ENCODE peak calls at places on chromosomes 1 and 21, in four cellular contexts. One of them, this sample, is unnamed.
A peak's percentile ranks its signal among the peaks of the same experiment; 100 is the strongest.

GRCh38 chr1:6489799-6490180 is 1.7 kb downstream of the PLEKHG5 start:
- DNase-seq in heart right ventricle: peak; percentile 75
- DNase-seq in A673: peak; percentile 80
- DNase-seq in thoracic aorta: no peak
- DNase-seq in this sample: peak; percentile 66

GRCh38 chr1:2949966-2950925 is 71.0 kb upstream of the ACTRT2 start:
- DNase-seq in heart right ventricle: no peak
- DNase-seq in A673: no peak
- DNase-seq in thoracic aorta: no peak
- DNase-seq in this sample: no peak

GRCh38 chr1:162724583-162725120 is 65.8 kb upstream of the HSD17B7 start:
- DNase-seq in thoracic aorta: no peak
- DNase-seq in heart right ventricle: no peak
- DNase-seq in A673: no peak
- DNase-seq in this sample: no peak

GRCh38 chr1:6991271-6991670 is 206.0 kb downstream of the CAMTA1 start:
- DNase-seq in A673: no peak
- DNase-seq in thoracic aorta: no peak
- DNase-seq in heart right ventricle: no peak
- DNase-seq in this sample: no peak

GRCh38 chr1:218669431-218669830 is 324.3 kb downstream of the TGFB2 start:
- DNase-seq in A673: no peak
- DNase-seq in heart right ventricle: no peak
- DNase-seq in thoracic aorta: no peak
- DNase-seq in this sample: no peak

GRCh38 chr21:41725421-41726021 is 41.3 kb downstream of the RIPK4 start:
- DNase-seq in heart right ventricle: no peak
- DNase-seq in A673: no peak
- DNase-seq in thoracic aorta: no peak
- DNase-seq in this sample: peak; percentile 55

GRCh38 chr1:223831755-223832636 is 13.8 kb downstream of the TP53BP2 start:
- DNase-seq in heart right ventricle: no peak
- DNase-seq in A673: peak; percentile 63
- DNase-seq in thoracic aorta: no peak
- DNase-seq in this sample: no peak

GRCh38 chr1:25232866-25233784 is 823 bp upstream of the SYF2 start:
- DNase-seq in A673: peak; percentile 81
- DNase-seq in heart right ventricle: peak; percentile 55
- DNase-seq in thoracic aorta: peak; percentile 71
- DNase-seq in this sample: peak; percentile 53

GRCh38 chr21:34592120-34592561 is 22.8 kb downstream of the RCAN1 start:
- DNase-seq in thoracic aorta: no peak
- DNase-seq in A673: no peak
- DNase-seq in heart right ventricle: peak; percentile 58
- DNase-seq in this sample: no peak

GRCh38 chr1:83799474-83800085 is 199.4 kb downstream of the TTLL7 start:
- DNase-seq in heart right ventricle: no peak
- DNase-seq in thoracic aorta: no peak
- DNase-seq in A673: peak; percentile 12
- DNase-seq in this sample: no peak

GRCh38 chr1:97621955-97622354 is 298.9 kb downstream of the DPYD start:
- DNase-seq in heart right ventricle: no peak
- DNase-seq in A673: no peak
- DNase-seq in thoracic aorta: no peak
- DNase-seq in this sample: no peak

GRCh38 chr1:6577831-6578525 is 1.8 kb upstream of the ZBTB48 start:
- DNase-seq in thoracic aorta: no peak
- DNase-seq in A673: no peak
- DNase-seq in heart right ventricle: no peak
- DNase-seq in this sample: no peak

GRCh38 chr1:100455478-100456072 is 82.4 kb upstream of the GPR88 start:
- DNase-seq in thoracic aorta: no peak
- DNase-seq in heart right ventricle: no peak
- DNase-seq in A673: peak; percentile 32
- DNase-seq in this sample: no peak

GRCh38 chr1:113416515-113416914 is 26.2 kb downstream of the MAGI3 start:
- DNase-seq in A673: peak; percentile 22
- DNase-seq in thoracic aorta: no peak
- DNase-seq in heart right ventricle: no peak
- DNase-seq in this sample: no peak

GRCh38 chr1:8152731-8153702 is 126.9 kb upstream of the ERRFI1 start:
- DNase-seq in heart right ventricle: no peak
- DNase-seq in A673: no peak
- DNase-seq in thoracic aorta: no peak
- DNase-seq in this sample: no peak

GRCh38 chr1:59367269-59368006 is 70.5 kb downstream of the FGGY start:
- DNase-seq in A673: no peak
- DNase-seq in heart right ventricle: peak; percentile 48
- DNase-seq in thoracic aorta: peak; percentile 8
- DNase-seq in this sample: no peak

GRCh38 chr1:158329807-158330206 is 1.5 kb downstream of the CD1B start:
- DNase-seq in heart right ventricle: no peak
- DNase-seq in thoracic aorta: no peak
- DNase-seq in A673: peak; percentile 38
- DNase-seq in this sample: no peak

GRCh38 chr1:4794020-4794780 is 139.8 kb downstream of the AJAP1 start:
- DNase-seq in thoracic aorta: no peak
- DNase-seq in A673: no peak
- DNase-seq in heart right ventricle: no peak
- DNase-seq in this sample: no peak

GRCh38 chr1:4796999-4797375 is 142.6 kb downstream of the AJAP1 start:
- DNase-seq in thoracic aorta: no peak
- DNase-seq in A673: no peak
- DNase-seq in heart right ventricle: no peak
- DNase-seq in this sample: no peak

GRCh38 chr1:4797429-4797828 is 143.0 kb downstream of the AJAP1 start:
- DNase-seq in heart right ventricle: no peak
- DNase-seq in thoracic aorta: no peak
- DNase-seq in A673: no peak
- DNase-seq in this sample: no peak

GRCh38 chr1:4792565-4792964 is 138.2 kb downstream of the AJAP1 start:
- DNase-seq in heart right ventricle: no peak
- DNase-seq in thoracic aorta: no peak
- DNase-seq in A673: no peak
- DNase-seq in this sample: no peak

GRCh38 chr1:4796161-4796998 is 142.0 kb downstream of the AJAP1 start:
- DNase-seq in heart right ventricle: no peak
- DNase-seq in A673: no peak
- DNase-seq in thoracic aorta: no peak
- DNase-seq in this sample: no peak
- H3K9me3 ChIP-seq in heart right ventricle: no peaks in the 10 kb centered on the region
- H3K9me3 ChIP-seq in A673: peaks cover 19% of the 10 kb centered on the region
- H3K9me3 ChIP-seq in thoracic aorta: no peaks in the 10 kb centered on the region
- H3K9me3 ChIP-seq in this sample: no peaks in the 10 kb centered on the region

DNA sequence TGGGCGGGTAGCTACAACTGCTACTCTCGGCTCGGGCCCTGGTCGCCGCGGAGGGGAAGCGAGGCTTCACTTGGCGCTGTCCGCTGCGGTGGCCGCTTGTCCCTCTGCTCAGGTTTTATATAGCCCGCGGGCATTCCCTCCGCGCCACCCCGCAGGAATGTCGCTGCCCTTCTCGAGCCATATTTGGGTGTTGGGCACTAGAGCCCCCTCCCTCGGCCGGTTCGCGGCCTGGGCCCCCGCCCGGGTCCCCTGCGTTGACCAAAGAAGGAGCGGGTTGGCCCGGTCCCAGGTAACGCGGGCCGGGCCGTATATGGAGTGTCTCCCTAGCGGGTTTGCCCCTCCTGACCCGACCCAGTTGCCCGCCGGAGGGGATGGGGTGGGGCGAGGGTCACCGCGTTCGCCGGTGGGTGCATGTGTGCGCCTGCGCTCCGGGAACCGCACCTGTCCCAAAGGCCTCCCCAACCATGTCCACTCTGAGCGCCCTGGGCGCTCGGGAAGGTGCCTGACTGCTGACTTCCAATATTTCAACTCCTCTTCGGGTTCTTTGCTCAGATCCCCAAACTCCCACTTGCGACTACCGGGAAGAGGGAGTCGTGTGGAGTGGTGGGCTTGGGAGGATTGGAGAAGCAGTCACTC is at the start of gene ACTA1:
- DNase-seq in thoracic aorta: no peak
- DNase-seq in heart right ventricle: peak; percentile 17
- DNase-seq in A673: no peak
- DNase-seq in this sample: no peak
- H3K4me3 ChIP-seq in thoracic aorta: peak within 1 kb of the TSS; percentile 49
- H3K4me3 ChIP-seq in heart right ventricle: peak within 1 kb of the TSS; percentile 64
- H3K4me3 ChIP-seq in A673: no peak within 1 kb of the TSS
- H3K4me3 ChIP-seq in this sample: no peak within 1 kb of the TSS

GRCh38 chr1:156347337-156347736 is 9.0 kb downstream of the TSACC start:
- DNase-seq in thoracic aorta: no peak
- DNase-seq in heart right ventricle: no peak
- DNase-seq in A673: no peak
- DNase-seq in this sample: no peak
- H3K9me3 ChIP-seq in thoracic aorta: no peaks in the 10 kb centered on the region
- H3K9me3 ChIP-seq in heart right ventricle: no peaks in the 10 kb centered on the region
- H3K9me3 ChIP-seq in A673: no peaks in the 10 kb centered on the region
- H3K9me3 ChIP-seq in this sample: no peaks in the 10 kb centered on the region

DNA sequence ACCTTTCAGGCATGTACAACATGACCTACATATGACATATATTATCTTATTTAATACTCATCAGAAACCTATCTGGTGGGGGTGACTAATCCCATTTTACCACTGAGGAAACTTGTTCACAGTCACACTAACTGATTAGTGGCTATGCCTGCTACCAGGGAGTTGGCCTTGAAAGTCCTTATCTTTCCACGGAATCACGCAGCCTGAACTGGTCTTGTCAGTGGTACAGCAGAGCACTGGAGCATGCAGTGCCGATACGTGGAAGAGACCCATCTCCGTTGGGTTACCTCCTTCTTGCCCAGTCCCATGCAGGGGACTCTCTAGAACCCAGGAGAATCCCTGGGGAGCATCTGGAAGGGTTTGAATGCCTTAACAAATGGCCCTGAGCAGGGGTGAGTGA is 8.2 kb downstream of the HSD3B1 start:
- DNase-seq in A673: no peak
- DNase-seq in thoracic aorta: no peak
- DNase-seq in heart right ventricle: no peak
- DNase-seq in this sample: no peak
- H3K4me3 ChIP-seq in A673: no peak overlapping the region
- H3K4me3 ChIP-seq in thoracic aorta: no peak overlapping the region
- H3K4me3 ChIP-seq in heart right ventricle: no peak overlapping the region
- H3K4me3 ChIP-seq in this sample: no peak overlapping the region

GRCh38 chr21:26557106-26557505 is 16.0 kb downstream of the CYYR1 start:
- DNase-seq in A673: peak; percentile 56
- DNase-seq in heart right ventricle: no peak
- DNase-seq in thoracic aorta: no peak
- DNase-seq in this sample: no peak

GRCh38 chr21:26550357-26550756 is 22.7 kb downstream of the CYYR1 start:
- DNase-seq in A673: peak; percentile 90
- DNase-seq in heart right ventricle: no peak
- DNase-seq in thoracic aorta: no peak
- DNase-seq in this sample: no peak

GRCh38 chr21:26555554-26555953 is 17.5 kb downstream of the CYYR1 start:
- DNase-seq in heart right ventricle: no peak
- DNase-seq in thoracic aorta: no peak
- DNase-seq in A673: no peak
- DNase-seq in this sample: no peak

GRCh38 chr21:26554365-26554764 is 18.7 kb downstream of the CYYR1 start:
- DNase-seq in A673: no peak
- DNase-seq in heart right ventricle: no peak
- DNase-seq in thoracic aorta: no peak
- DNase-seq in this sample: no peak

DNA sequence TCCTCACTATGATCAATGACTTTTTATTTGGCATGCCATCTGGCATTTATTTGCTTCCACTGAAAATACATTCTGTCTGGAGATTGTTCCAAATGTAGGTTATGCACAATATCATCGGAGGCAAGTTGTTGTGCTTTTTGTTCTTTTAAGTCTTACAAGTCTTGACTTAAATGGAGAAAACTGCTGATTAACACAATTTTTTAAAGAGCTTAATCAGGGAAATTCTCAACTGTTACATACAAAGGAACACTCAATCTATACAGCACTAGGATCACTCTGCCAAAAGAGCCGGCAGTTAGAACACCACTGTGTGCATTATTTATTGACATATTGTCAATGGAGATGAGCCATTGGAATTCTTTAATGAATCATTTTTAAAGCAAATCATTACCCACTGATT is 19.2 kb downstream of the CYYR1 start:
- DNase-seq in heart right ventricle: no peak
- DNase-seq in A673: no peak
- DNase-seq in thoracic aorta: no peak
- DNase-seq in this sample: no peak
- H3K9me3 ChIP-seq in heart right ventricle: no peaks in the 10 kb centered on the region
- H3K9me3 ChIP-seq in A673: no peaks in the 10 kb centered on the region
- H3K9me3 ChIP-seq in thoracic aorta: no peaks in the 10 kb centered on the region
- H3K9me3 ChIP-seq in this sample: no peaks in the 10 kb centered on the region

GRCh38 chr1:200042437-200043329 is 15.2 kb downstream of the NR5A2 start:
- DNase-seq in heart right ventricle: no peak
- DNase-seq in thoracic aorta: no peak
- DNase-seq in A673: no peak
- DNase-seq in this sample: no peak

GRCh38 chr1:200042119-200042436 is 14.6 kb downstream of the NR5A2 start:
- DNase-seq in heart right ventricle: no peak
- DNase-seq in thoracic aorta: no peak
- DNase-seq in A673: no peak
- DNase-seq in this sample: no peak

GRCh38 chr1:200040516-200041138 is 13.1 kb downstream of the NR5A2 start:
- DNase-seq in thoracic aorta: no peak
- DNase-seq in A673: no peak
- DNase-seq in heart right ventricle: no peak
- DNase-seq in this sample: no peak

GRCh38 chr1:200041337-200042118 is 14.0 kb downstream of the NR5A2 start:
- DNase-seq in A673: no peak
- DNase-seq in heart right ventricle: no peak
- DNase-seq in thoracic aorta: no peak
- DNase-seq in this sample: no peak

DNA sequence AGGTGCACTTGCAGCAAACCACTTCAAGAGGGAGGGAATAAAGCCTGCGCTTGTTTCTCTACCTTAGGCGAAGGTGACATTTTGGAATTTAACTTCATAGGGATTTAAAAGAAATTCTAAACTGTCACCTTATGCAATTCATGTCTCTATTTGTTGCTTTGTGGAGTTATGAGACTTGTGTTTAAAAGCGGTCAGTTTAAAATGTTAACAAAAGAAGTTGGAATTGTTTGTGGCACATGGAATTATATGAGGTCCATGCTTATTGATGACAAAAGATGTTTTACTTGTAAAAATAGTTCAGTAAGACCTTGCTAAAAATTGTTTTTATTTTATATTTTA is 15.8 kb downstream of the NR5A2 start:
- DNase-seq in heart right ventricle: no peak
- DNase-seq in A673: no peak
- DNase-seq in thoracic aorta: no peak
- DNase-seq in this sample: no peak
- H3K4me3 ChIP-seq in heart right ventricle: peak overlapping the region; percentile 63
- H3K4me3 ChIP-seq in A673: peak overlapping the region; percentile 32
- H3K4me3 ChIP-seq in thoracic aorta: peak overlapping the region; percentile 55
- H3K4me3 ChIP-seq in this sample: no peak overlapping the region

GRCh38 chr1:239696317-239696716 is 309.9 kb downstream of the CHRM3 start:
- DNase-seq in thoracic aorta: no peak
- DNase-seq in heart right ventricle: no peak
- DNase-seq in A673: no peak
- DNase-seq in this sample: no peak
- H3K9me3 ChIP-seq in thoracic aorta: no peaks in the 10 kb centered on the region
- H3K9me3 ChIP-seq in heart right ventricle: no peaks in the 10 kb centered on the region
- H3K9me3 ChIP-seq in A673: no peaks in the 10 kb centered on the region
- H3K9me3 ChIP-seq in this sample: no peaks in the 10 kb centered on the region